ENCODE peak calls at places on chromosomes 4 and X, in four cellular contexts. T is GM13977, O is psoas muscle, Q is right atrium auricular region. P is an unnamed sample.

GRCh38 chr4:83851261-83852084 is 315.6 kb downstream of the GPAT3 start:
- DNase-seq in Q (no peak), O (no peak), T (no peak), P (peak)

GRCh38 chr4:20809796-20810195 is 109.5 kb downstream of the PACRGL start:
- DNase-seq in T (no peak), O (no peak), Q (no peak), P (no peak)

GRCh38 chr4:176404591-176404990 is 84.8 kb downstream of the SPCS3 start:
- DNase-seq in O (no peak), T (no peak), Q (no peak), P (peak)

GRCh38 chr4:55397521-55398321 is 2.0 kb downstream of the TMEM165 start:
- DNase-seq in Q (no peak), T (no peak), O (no peak), P (peak)

GRCh38 chr4:84171871-84172270 is 327.2 kb downstream of the NKX6-1 start:
- DNase-seq in T (no peak), Q (no peak), O (no peak), P (no peak)

GRCh38 chrX:13662537-13662841 is 9.5 kb downstream of the TCEANC start:
- DNase-seq in Q (no peak), T (no peak), O (no peak), P (peak)

GRCh38 chrX:38061335-38061734 is 55.0 kb downstream of the SYTL5 start:
- DNase-seq in T (no peak), O (no peak), Q (no peak), P (no peak)

GRCh38 chr4:37648084-37648817 is 37.9 kb downstream of the RELL1 start:
- DNase-seq in T (no peak), Q (no peak), O (peak), P (peak)

GRCh38 chr4:40507977-40508376 is 121.7 kb downstream of the RBM47 start:
- DNase-seq in T (no peak), O (no peak), Q (no peak), P (no peak)

GRCh38 chr4:76562851-76563803 is 128.1 kb downstream of the SHROOM3 start:
- DNase-seq in O (no peak), Q (no peak), T (no peak), P (peak)

GRCh38 chrX:81120936-81121351 is 80.8 kb downstream of the HMGN5 start:
- DNase-seq in T (peak), Q (no peak), O (peak), P (peak)

GRCh38 chr4:89277412-89277811 is 30.2 kb downstream of the GPRIN3 start:
- DNase-seq in O (no peak), Q (no peak), T (no peak), P (no peak)

GRCh38 chr4:104907991-104908390 is 238.7 kb upstream of the TET2 start:
- DNase-seq in T (no peak), Q (no peak), O (no peak), P (no peak)

GRCh38 chr4:8377103-8378075 is 63.1 kb downstream of the ACOX3 start:
- DNase-seq in T (no peak), O (no peak), Q (no peak), P (no peak)
- TF ChIP-seq CTCF in T (no peak), O (no peak), Q (no peak), P (no peak)

DNA sequence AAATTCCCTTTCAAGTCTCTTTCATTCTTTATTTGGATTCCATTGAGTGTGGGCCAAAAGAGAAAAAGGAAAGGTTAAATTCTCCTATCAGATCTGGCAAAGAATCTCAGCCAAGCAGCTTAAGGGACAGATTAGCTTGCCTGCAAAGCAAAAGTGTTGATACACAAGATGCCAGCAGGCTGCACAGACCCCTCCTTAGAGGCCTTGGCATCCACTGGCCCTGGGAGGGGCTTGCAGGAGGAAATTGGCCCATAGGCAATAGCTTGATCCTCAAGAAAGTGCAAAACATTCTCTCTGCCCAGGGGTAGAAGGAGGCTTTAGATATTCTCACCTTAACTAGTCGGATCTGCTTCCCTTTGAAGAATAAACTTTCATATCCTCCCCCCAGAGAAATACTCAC is 300.4 kb upstream of the CPEB2 start:
- DNase-seq in O (peak), T (no peak), Q (no peak), P (peak)
- TF ChIP-seq CTCF in O (no peak), T (no peak), Q (no peak), P (no peak)

GRCh38 chr4:108411836-108412235 is 208.5 kb upstream of the RPL34 start:
- DNase-seq in Q (no peak), T (no peak), O (no peak), P (no peak)

GRCh38 chr4:108416831-108417230 is 203.5 kb upstream of the RPL34 start:
- DNase-seq in Q (no peak), O (no peak), T (no peak), P (no peak)

GRCh38 chr4:108417923-108418322 is 202.5 kb upstream of the RPL34 start:
- DNase-seq in T (no peak), O (no peak), Q (no peak), P (peak)

DNA sequence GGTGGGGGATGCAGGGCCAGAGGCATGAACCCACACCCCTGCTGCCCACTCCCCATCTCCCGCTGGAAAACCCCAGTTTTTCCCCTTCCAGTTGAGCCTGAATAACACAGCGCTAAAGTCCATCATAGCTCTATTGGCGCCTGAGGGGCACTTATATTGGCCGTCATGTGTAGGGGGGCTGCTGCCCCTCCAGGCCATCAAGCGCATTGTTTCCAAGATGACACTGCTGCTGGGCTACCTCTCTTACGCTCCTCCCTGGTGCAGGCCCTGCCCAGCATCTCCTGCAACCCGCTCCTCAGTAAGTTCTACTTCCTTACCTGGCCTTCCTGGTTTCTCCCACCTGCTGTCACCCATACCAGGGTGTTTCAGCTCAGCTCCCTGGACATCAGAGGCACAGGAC is 205.0 kb upstream of the RPL34 start:
- DNase-seq in T (no peak), Q (no peak), O (no peak), P (no peak)
- TF ChIP-seq CTCF in T (no peak), Q (no peak), O (no peak), P (no peak)

GRCh38 chrX:95505721-95506120 is 1178.9 kb upstream of the DIAPH2 start:
- DNase-seq in O (no peak), Q (no peak), T (no peak), P (no peak)
- TF ChIP-seq CTCF in O (no peak), Q (no peak), T (peak), P (no peak)